ENCODE peak calls at places on chromosomes 6 and 20, in seven cellular contexts. J is GM12865, K is GM06990, W is AG04449, O is A549, Z is fibroblast of the aortic adventitia, X is kidney. F is an unnamed sample.

GRCh38 chr6:132663661-132664060 is 4.7 kb upstream of the TAAR1 start:
- DNase-seq in J (no peak), K (no peak), W (no peak), O (no peak), Z (no peak), X (no peak), F (no peak)

GRCh38 chr6:144344651-144345050 is 59.5 kb downstream of the UTRN start:
- DNase-seq in J (peak), K (no peak), W (no peak), O (no peak), Z (no peak), X (no peak), F (peak)

GRCh38 chr6:41599836-41600445 is 38.3 kb upstream of the MDFI start:
- DNase-seq in J (no peak), K (no peak), W (no peak), O (no peak), Z (no peak), X (peak), F (no peak)

GRCh38 chr6:133609404-133610270 is 279.3 kb upstream of the TCF21 start:
- DNase-seq in J (no peak), K (no peak), W (peak), O (peak), Z (peak), X (no peak), F (no peak)

GRCh38 chr6:14743126-14743464 is 502.8 kb upstream of the JARID2 start:
- DNase-seq in J (no peak), K (no peak), W (no peak), O (no peak), Z (no peak), X (no peak), F (no peak)

GRCh38 chr6:4640139-4640538 is 136.1 kb upstream of the CDYL start:
- DNase-seq in J (no peak), K (no peak), W (no peak), O (no peak), Z (peak), X (no peak), F (no peak)

GRCh38 chr6:159461266-159461665 is 231.8 kb downstream of the SOD2 start:
- DNase-seq in J (no peak), K (no peak), W (no peak), O (no peak), Z (no peak), X (no peak), F (no peak)

GRCh38 chr6:87832025-87832825 is 130.2 kb upstream of the AKIRIN2 start:
- DNase-seq in J (peak), K (peak), W (no peak), O (peak), Z (peak), X (no peak), F (peak)

GRCh38 chr20:38450412-38450975 is 15.4 kb upstream of the SNHG17 start:
- DNase-seq in J (no peak), K (no peak), W (no peak), O (no peak), Z (peak), X (no peak), F (no peak)

GRCh38 chr20:3239026-3239866 is at the start of gene SLC4A11:
- DNase-seq in J (peak), K (no peak), W (no peak), O (peak), Z (peak), X (peak), F (no peak)

GRCh38 chr6:165263-165662 is 127.0 kb upstream of the DUSP22 start:
- DNase-seq in J (no peak), K (no peak), W (no peak), O (no peak), Z (no peak), X (no peak), F (no peak)

GRCh38 chr20:61927193-61927825 is 138.4 kb downstream of the TAF4 start:
- DNase-seq in J (no peak), K (no peak), W (no peak), O (no peak), Z (no peak), X (peak), F (no peak)

GRCh38 chr20:14264869-14265268 is 72.5 kb downstream of the FLRT3 start:
- DNase-seq in J (peak), K (no peak), W (peak), O (peak), Z (peak), X (no peak), F (no peak)

GRCh38 chr6:146289816-146290588 is 253.6 kb upstream of the RAB32 start:
- DNase-seq in J (no peak), K (no peak), W (no peak), O (no peak), Z (peak), X (no peak), F (no peak)

GRCh38 chr6:117451607-117452164 is 25.9 kb upstream of the ROS1 start:
- DNase-seq in J (no peak), K (no peak), W (no peak), O (no peak), Z (no peak), X (no peak), F (no peak)

DNA sequence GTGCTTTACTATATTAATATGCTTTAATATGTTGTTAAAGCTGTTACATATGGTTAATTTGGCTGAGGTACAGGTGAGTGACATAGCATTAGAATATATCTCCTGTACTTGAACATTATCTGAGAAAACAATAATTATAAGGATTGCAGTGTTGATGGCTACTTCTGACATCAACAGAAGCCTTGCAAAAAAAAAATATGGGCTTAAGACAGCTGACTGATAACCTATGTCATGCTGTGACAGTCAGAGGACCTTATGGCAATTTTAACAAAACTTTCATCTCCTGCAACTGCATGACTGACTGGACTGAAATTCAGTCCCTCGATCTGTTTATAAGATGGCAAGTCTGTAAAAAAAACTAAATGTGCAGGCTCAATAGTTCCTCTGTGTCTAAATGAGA is 27.5 kb upstream of the TBX18 start:
- DNase-seq in J (no peak), K (no peak), W (no peak), O (no peak), Z (no peak), X (no peak), F (no peak)
- H3K4me3 ChIP-seq in J (no peak), K (no peak), W (no peak), O (no peak), Z (no peak), X (no peak), F (no peak)

DNA sequence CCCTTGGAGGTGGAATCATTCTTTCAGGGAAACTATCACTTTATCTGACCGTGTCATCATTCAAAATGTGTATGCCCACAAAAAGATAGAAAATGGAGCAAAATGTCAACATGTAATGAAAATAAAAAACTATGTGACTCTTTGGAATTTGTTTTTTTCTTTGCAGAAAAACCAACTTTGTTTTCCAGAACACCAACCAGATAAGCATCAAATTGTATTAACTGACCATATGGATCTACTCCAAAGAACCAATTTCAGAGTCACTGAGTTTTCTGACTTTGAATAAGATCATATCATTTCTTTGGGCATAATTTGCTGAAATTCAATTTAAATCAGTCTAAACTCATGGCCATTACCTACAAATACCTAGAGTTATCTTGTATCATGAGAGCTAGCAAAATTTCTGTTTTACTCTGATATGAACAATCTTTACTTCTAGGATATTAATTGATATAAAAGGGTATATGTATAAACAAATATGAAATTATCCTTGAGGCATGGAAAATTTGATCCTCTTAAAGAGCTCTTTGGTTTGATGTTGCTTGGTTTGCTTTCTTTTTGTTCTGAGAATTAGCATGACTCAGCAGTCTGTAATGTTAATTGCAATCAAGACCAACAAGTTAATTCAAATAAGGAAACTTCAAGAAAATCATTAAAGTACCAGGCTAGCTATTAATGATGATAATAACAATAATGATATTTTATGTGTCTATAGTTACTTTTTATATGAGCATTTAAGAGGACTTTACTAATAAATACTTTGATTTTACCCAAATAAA is 444.4 kb upstream of the MARCKS start:
- DNase-seq in J (no peak), K (no peak), W (no peak), O (no peak), Z (no peak), X (no peak), F (no peak)
- TF ChIP-seq CTCF in J (no peak), K (no peak), W (no peak), O (no peak), Z (no peak), X (no peak), F (no peak)

GRCh38 chr20:46401478-46401860 is 4.9 kb downstream of the ELMO2 start:
- DNase-seq in J (peak), K (peak), W (no peak), O (no peak), Z (no peak), X (no peak), F (peak)

GRCh38 chr20:46402236-46402886 is 4.1 kb downstream of the ELMO2 start:
- DNase-seq in J (no peak), K (no peak), W (no peak), O (no peak), Z (peak), X (no peak), F (no peak)

GRCh38 chr20:46399401-46399800 is 7.0 kb downstream of the ELMO2 start:
- DNase-seq in J (no peak), K (no peak), W (no peak), O (no peak), Z (no peak), X (no peak), F (no peak)

GRCh38 chr20:46400253-46400652 is 6.2 kb downstream of the ELMO2 start:
- DNase-seq in J (no peak), K (no peak), W (no peak), O (no peak), Z (peak), X (no peak), F (no peak)

GRCh38 chr20:46400828-46401477 is 5.5 kb downstream of the ELMO2 start:
- DNase-seq in J (no peak), K (peak), W (no peak), O (no peak), Z (peak), X (no peak), F (no peak)
- H3K4me3 ChIP-seq in J (no peak), K (no peak), W (peak), O (no peak), Z (peak), X (no peak), F (no peak)

DNA sequence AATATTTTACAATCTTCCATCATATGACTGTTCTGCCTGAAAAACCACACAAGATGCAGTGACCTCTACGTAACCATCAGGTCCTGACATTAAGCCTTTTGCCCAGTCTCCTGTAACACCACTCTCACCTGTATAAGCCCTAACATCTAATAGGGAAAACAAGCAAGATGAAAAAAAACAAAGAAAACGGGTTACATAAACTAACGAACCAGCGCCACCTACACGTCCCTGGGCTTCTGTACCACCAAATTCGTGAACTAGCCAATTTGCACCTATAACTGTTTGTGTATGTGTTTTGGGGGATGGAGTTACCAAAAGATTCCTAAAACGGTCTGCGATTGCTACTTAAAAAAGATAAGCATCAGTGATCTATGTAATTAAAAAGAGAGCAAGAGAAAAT is 70.2 kb downstream of the BLOC1S5 start:
- DNase-seq in J (peak), K (no peak), W (no peak), O (no peak), Z (no peak), X (no peak), F (no peak)
- TF ChIP-seq CTCF in J (peak), K (peak), W (no peak), O (no peak), Z (no peak), X (no peak), F (no peak)

F was measured in GM12864.